ENCODE peak calls at places on chromosomes 3 and 15, in ten cellular contexts. J, S, G, K, W, U, L, X, R and Q are unnamed samples.

GRCh38 chr3:46282041-46282440 is 39.8 kb downstream of the CCR3 start:
- DNase-seq in J (no peak), S (no peak), G (no peak), K (peak), W (no peak), U (no peak), L (no peak), X (no peak), R (no peak), Q (no peak)

GRCh38 chr3:188832961-188833615 is 338.7 kb upstream of the TPRG1 start:
- DNase-seq in J (no peak), S (no peak), G (no peak), K (no peak), W (no peak), U (peak), L (no peak), X (no peak), R (peak), Q (no peak)

GRCh38 chr3:46360904-46361303 is 7.0 kb downstream of the CCR2 start:
- DNase-seq in J (no peak), S (no peak), G (no peak), K (no peak), W (no peak), U (no peak), L (no peak), X (no peak), R (no peak), Q (no peak)

GRCh38 chr3:66195347-66195783 is 25.4 kb upstream of the SLC25A26 start:
- DNase-seq in J (peak), S (peak), G (peak), K (peak), W (no peak), U (no peak), L (no peak), X (no peak), R (no peak), Q (no peak)

GRCh38 chr3:188434594-188434993 is 280.6 kb downstream of the LPP start:
- DNase-seq in J (no peak), S (no peak), G (no peak), K (no peak), W (no peak), U (no peak), L (no peak), X (no peak), R (no peak), Q (no peak)

GRCh38 chr15:60555291-60555690 is 76.3 kb upstream of the ICE2 start:
- DNase-seq in J (no peak), S (no peak), G (no peak), K (no peak), W (no peak), U (no peak), L (no peak), X (no peak), R (no peak), Q (no peak)

GRCh38 chr3:149134560-149134959 is 5.1 kb downstream of the HPS3 start:
- DNase-seq in J (no peak), S (no peak), G (no peak), K (no peak), W (no peak), U (no peak), L (no peak), X (no peak), R (no peak), Q (no peak)

GRCh38 chr15:89898628-89899302 is 5.0 kb upstream of the AP3S2 start:
- DNase-seq in J (peak), S (no peak), G (peak), K (no peak), W (peak), U (no peak), L (no peak), X (no peak), R (peak), Q (no peak)

GRCh38 chr3:25156526-25157075 is 271.5 kb upstream of the RARB start:
- DNase-seq in J (no peak), S (no peak), G (no peak), K (no peak), W (no peak), U (no peak), L (no peak), X (no peak), R (no peak), Q (no peak)

GRCh38 chr3:6799264-6799915 is 61.5 kb upstream of the GRM7 start:
- DNase-seq in J (peak), S (no peak), G (peak), K (no peak), W (no peak), U (no peak), L (no peak), X (no peak), R (peak), Q (no peak)

GRCh38 chr3:160448845-160449659 is 534 bp downstream of the TRIM59 start:
- DNase-seq in J (no peak), S (no peak), G (no peak), K (no peak), W (peak), U (no peak), L (peak), X (peak), R (no peak), Q (no peak)

GRCh38 chr3:45137656-45138181 is 8.5 kb downstream of the CDCP1 start:
- DNase-seq in J (no peak), S (no peak), G (no peak), K (no peak), W (no peak), U (no peak), L (no peak), X (no peak), R (no peak), Q (no peak)

GRCh38 chr15:93035953-93036810 is 52.8 kb downstream of the RGMA start:
- DNase-seq in J (no peak), S (peak), G (peak), K (no peak), W (peak), U (no peak), L (peak), X (no peak), R (no peak), Q (no peak)

GRCh38 chr3:106728315-106728821 is 648.9 kb upstream of the CCDC54 start:
- DNase-seq in J (no peak), S (no peak), G (no peak), K (no peak), W (no peak), U (no peak), L (no peak), X (no peak), R (no peak), Q (no peak)

GRCh38 chr3:180311242-180311641 is 274.5 kb upstream of the PEX5L start:
- DNase-seq in J (no peak), S (no peak), G (no peak), K (no peak), W (no peak), U (no peak), L (no peak), X (no peak), R (no peak), Q (no peak)

GRCh38 chr3:195704433-195704999 is 16.3 kb upstream of the MUC20 start:
- DNase-seq in J (no peak), S (peak), G (no peak), K (peak), W (no peak), U (no peak), L (no peak), X (no peak), R (no peak), Q (no peak)

GRCh38 chr15:73681856-73682596 is 2.2 kb upstream of the CD276 start:
- DNase-seq in J (no peak), S (no peak), G (no peak), K (no peak), W (no peak), U (no peak), L (no peak), X (no peak), R (no peak), Q (no peak)

GRCh38 chr15:65912235-65912634 is 42.9 kb downstream of the RAB11A start:
- DNase-seq in J (no peak), S (no peak), G (no peak), K (no peak), W (no peak), U (no peak), L (no peak), X (no peak), R (no peak), Q (peak)

GRCh38 chr15:52019394-52020252 is 604 bp downstream of the MAPK6 start:
- DNase-seq in J (peak), S (peak), G (peak), K (peak), W (peak), U (peak), L (peak), X (peak), R (peak), Q (no peak)

GRCh38 chr3:12157026-12157425 is 1.7 kb downstream of the TIMP4 start:
- DNase-seq in J (no peak), S (no peak), G (no peak), K (no peak), W (no peak), U (no peak), L (no peak), X (no peak), R (no peak), Q (no peak)

GRCh38 chr3:55893045-55893664 is 406.0 kb upstream of the WNT5A start:
- DNase-seq in J (no peak), S (no peak), G (no peak), K (peak), W (no peak), U (no peak), L (no peak), X (no peak), R (no peak), Q (no peak)

GRCh38 chr3:111159391-111159790 is 87.8 kb downstream of the NECTIN3 start:
- DNase-seq in J (no peak), S (no peak), G (no peak), K (no peak), W (no peak), U (no peak), L (no peak), X (no peak), R (no peak), Q (no peak)

GRCh38 chr3:177610677-177611654 is 413.7 kb upstream of the TBL1XR1 start:
- DNase-seq in J (peak), S (no peak), G (peak), K (no peak), W (no peak), U (no peak), L (no peak), X (no peak), R (no peak), Q (no peak)

GRCh38 chr15:44222478-44222877 is 27.4 kb upstream of the FRMD5 start:
- DNase-seq in J (no peak), S (no peak), G (no peak), K (no peak), W (no peak), U (no peak), L (no peak), X (no peak), R (no peak), Q (no peak)

GRCh38 chr3:5213574-5213966 is 26.1 kb downstream of the EDEM1 start:
- DNase-seq in J (no peak), S (no peak), G (no peak), K (no peak), W (no peak), U (no peak), L (no peak), X (no peak), R (no peak), Q (no peak)

GRCh38 chr3:45035441-45036301 is 9.6 kb downstream of the CLEC3B start:
- DNase-seq in J (no peak), S (peak), G (no peak), K (no peak), W (no peak), U (no peak), L (peak), X (no peak), R (peak), Q (no peak)

GRCh38 chr3:3589715-3590130 is 209.5 kb upstream of the LRRN1 start:
- DNase-seq in J (no peak), S (no peak), G (no peak), K (no peak), W (peak), U (no peak), L (no peak), X (no peak), R (no peak), Q (no peak)

GRCh38 chr3:141237701-141238521 is 6.3 kb downstream of the PXYLP1 start:
- DNase-seq in J (no peak), S (no peak), G (peak), K (peak), W (no peak), U (peak), L (no peak), X (no peak), R (peak), Q (peak)

GRCh38 chr3:131699001-131699400 is 196.2 kb upstream of the MRPL3 start:
- DNase-seq in J (no peak), S (no peak), G (no peak), K (no peak), W (no peak), U (no peak), L (no peak), X (no peak), R (no peak), Q (no peak)

DNA sequence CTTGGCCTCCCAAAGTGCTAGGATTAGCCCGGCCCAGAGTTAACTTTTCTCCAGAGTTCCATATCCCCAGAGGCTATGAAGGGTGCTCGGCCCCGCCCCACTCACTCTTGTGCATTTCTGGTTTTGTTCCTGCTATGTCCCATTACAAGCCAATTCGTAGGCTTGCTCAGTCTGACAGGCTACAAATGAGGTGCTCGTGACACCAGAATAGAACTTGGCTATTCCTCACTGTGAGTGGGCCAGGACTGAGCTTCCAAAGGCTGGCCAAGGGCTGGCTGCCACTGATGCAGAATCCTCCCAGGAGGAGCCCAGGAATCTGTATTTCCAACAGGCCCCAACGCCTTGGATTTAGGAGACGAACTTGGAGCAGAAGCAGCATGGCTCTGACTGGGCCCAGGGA is 282.7 kb upstream of the C2CD4B start:
- DNase-seq in J (no peak), S (no peak), G (no peak), K (no peak), W (no peak), U (no peak), L (no peak), X (no peak), R (no peak), Q (no peak)
- TF ChIP-seq POLR2AphosphoS5 in J (no peak), S (no peak), G (no peak), K (no peak), W (no peak), U (no peak), L (no peak), X (no peak), R (no peak), Q (no peak)

DNA sequence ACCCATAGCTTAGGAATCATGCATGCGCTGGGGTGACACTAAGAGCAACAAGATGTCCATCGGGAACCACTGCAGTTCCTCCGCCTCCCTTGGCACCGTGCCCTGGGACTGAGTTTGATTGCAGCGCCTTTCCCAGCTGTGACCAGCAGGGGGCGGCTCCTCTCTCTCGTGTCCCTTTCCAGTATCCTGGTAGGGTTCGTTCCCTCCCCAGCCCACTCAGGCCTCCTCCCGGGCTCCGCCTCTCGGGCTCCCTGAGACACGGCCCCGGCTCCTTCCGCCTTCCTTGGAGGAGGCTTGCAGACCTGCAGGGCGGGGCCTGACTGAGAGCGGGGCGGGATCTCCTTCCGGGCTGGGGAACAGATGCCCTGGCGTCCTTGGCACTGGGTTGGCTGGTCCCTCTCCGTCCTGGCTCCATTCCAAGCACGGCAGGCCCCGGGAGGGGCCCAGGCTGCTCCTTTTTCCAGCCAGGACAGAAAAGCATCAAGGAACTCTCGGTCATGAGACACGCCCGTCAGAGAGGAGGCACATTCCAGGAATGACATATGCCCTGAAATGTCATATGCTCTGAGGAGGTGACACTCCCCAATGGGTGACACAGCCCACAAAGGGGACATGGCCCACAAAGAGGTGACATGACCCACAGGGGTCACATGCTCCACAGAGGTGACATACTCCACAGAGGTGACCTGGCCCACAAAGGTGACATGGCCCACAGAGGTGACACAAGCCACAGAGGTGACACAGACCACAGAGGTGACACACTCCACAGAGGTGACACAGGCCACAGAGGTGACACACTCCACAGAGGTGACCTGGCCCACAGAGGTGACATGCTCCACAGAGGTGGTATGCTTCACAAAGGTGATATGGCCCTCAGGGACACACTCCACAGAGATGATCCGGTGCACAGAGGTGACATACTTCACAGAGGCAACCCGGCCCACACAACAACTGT is 79.0 kb downstream of the ABHD5 start:
- DNase-seq in J (peak), S (peak), G (peak), K (peak), W (peak), U (peak), L (peak), X (peak), R (peak), Q (peak)
- TF ChIP-seq POLR2A in J (no peak), S (no peak), G (no peak), K (no peak), W (no peak), U (no peak), L (no peak), X (no peak), R (no peak), Q (no peak)

GRCh38 chr3:97981886-97982285 is 9.7 kb upstream of the RIOX2 start:
- DNase-seq in J (no peak), S (no peak), G (no peak), K (no peak), W (no peak), U (no peak), L (no peak), X (no peak), R (no peak), Q (no peak)
- TF ChIP-seq POLR2AphosphoS5 in J (no peak), S (no peak), G (no peak), K (peak), W (no peak), U (no peak), L (no peak), X (no peak), R (no peak), Q (no peak)

GRCh38 chr3:48847586-48848423 is at the start of gene PRKAR2A:
- DNase-seq in J (peak), S (peak), G (peak), K (peak), W (peak), U (peak), L (peak), X (peak), R (peak), Q (no peak)
- TF ChIP-seq POLR2A in J (peak), S (peak), G (no peak), K (peak), W (no peak), U (peak), L (peak), X (peak), R (peak), Q (peak)

GRCh38 chr15:75942464-75942863 is 38.8 kb downstream of the FBXO22 start:
- DNase-seq in J (no peak), S (no peak), G (no peak), K (no peak), W (no peak), U (no peak), L (no peak), X (no peak), R (no peak), Q (no peak)
- TF ChIP-seq POLR2AphosphoS5 in J (no peak), S (no peak), G (no peak), K (no peak), W (no peak), U (no peak), L (no peak), X (no peak), R (no peak), Q (no peak)

GRCh38 chr3:152832046-152832445 is 2.9 kb upstream of the P2RY1 start:
- DNase-seq in J (no peak), S (no peak), G (no peak), K (no peak), W (no peak), U (no peak), L (no peak), X (no peak), R (no peak), Q (no peak)

GRCh38 chr3:152836269-152836668 is 1.3 kb downstream of the P2RY1 start:
- DNase-seq in J (no peak), S (no peak), G (no peak), K (no peak), W (no peak), U (no peak), L (no peak), X (no peak), R (no peak), Q (no peak)

GRCh38 chr3:152833089-152833488 is 1.8 kb upstream of the P2RY1 start:
- DNase-seq in J (no peak), S (no peak), G (no peak), K (no peak), W (no peak), U (no peak), L (no peak), X (no peak), R (no peak), Q (no peak)

GRCh38 chr3:152834354-152835310 is at the start of gene P2RY1:
- DNase-seq in J (peak), S (peak), G (peak), K (no peak), W (peak), U (no peak), L (peak), X (peak), R (peak), Q (no peak)

GRCh38 chr3:152835311-152836102 is 576 bp downstream of the P2RY1 start:
- DNase-seq in J (peak), S (peak), G (peak), K (no peak), W (peak), U (no peak), L (peak), X (peak), R (peak), Q (peak)
- TF ChIP-seq POLR2A in J (no peak), S (no peak), G (no peak), K (no peak), W (no peak), U (no peak), L (no peak), X (no peak), R (no peak), Q (no peak)

DNA sequence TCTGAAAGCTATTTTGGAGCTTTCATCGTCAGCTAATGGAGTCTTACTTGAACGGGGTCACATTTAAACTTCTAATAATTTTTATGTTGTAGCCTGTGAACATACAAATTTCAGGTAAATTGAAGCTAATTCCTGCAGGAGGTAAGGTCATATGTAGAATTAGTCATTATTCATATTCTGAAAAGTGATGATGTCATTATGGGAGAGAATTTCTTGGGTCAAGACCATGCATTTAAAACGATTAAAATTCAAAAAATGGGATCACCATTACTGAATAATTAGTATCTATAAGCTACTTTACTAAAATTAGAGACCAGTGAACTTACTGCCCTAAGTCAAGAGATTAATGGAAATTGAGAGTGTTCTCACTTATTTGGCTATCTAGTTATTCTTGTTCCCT is 120.4 kb downstream of the CHL1 start:
- DNase-seq in J (no peak), S (no peak), G (no peak), K (no peak), W (no peak), U (no peak), L (no peak), X (no peak), R (no peak), Q (no peak)
- TF ChIP-seq POLR2AphosphoS5 in J (no peak), S (no peak), G (no peak), K (no peak), W (no peak), U (no peak), L (no peak), X (no peak), R (no peak), Q (no peak)